ENCODE peak calls at places on chromosomes 16 and 17, in four cellular contexts. N is HFF-Myc, W is cardiac muscle cell, M is OCI-LY7. T is an unnamed sample.

GRCh38 chr17:2084129-2084765 is 29.3 kb downstream of the HIC1 start:
- DNase-seq in W (no peak), M (no peak), N (peak; percentile 59), T (no peak)

GRCh38 chr16:68563631-68564366 is 24.7 kb downstream of the ZFP90 start:
- DNase-seq in N (no peak), M (no peak), W (no peak), T (no peak)

GRCh38 chr17:8965394-8966168 is at the start of gene PIK3R5:
- DNase-seq in N (no peak), W (peak; percentile 19), M (peak; percentile 77), T (no peak)

GRCh38 chr17:74686761-74687160 is 26.0 kb downstream of the CD300LF start:
- DNase-seq in W (no peak), M (peak; percentile 39), N (no peak), T (no peak)

GRCh38 chr17:43945074-43945824 is 3.0 kb upstream of the PPY start:
- DNase-seq in W (no peak), M (no peak), N (no peak), T (no peak)

GRCh38 chr16:19179890-19180490 is 11.9 kb downstream of the SYT17 start:
- DNase-seq in M (peak; percentile 63), N (no peak), W (peak; percentile 54), T (no peak)

GRCh38 chr16:23949630-23950290 is 114.0 kb downstream of the PRKCB start:
- DNase-seq in N (no peak), M (peak; percentile 59), W (no peak), T (no peak)

GRCh38 chr16:64051826-64052225 is 1070.0 kb downstream of the CDH11 start:
- DNase-seq in W (peak; percentile 47), N (peak; percentile 1), M (peak; percentile 31), T (no peak)

GRCh38 chr16:83705856-83706255 is 101.9 kb upstream of the HSBP1 start:
- DNase-seq in M (no peak), W (no peak), N (no peak), T (no peak)

GRCh38 chr17:1785925-1786324 is 24.1 kb downstream of the SERPINF1 start:
- DNase-seq in N (no peak), W (no peak), M (no peak), T (no peak)

GRCh38 chr17:1455291-1455747 is 713 bp downstream of the CRK start:
- DNase-seq in N (peak; percentile 46), W (peak; percentile 78), M (peak; percentile 64), T (no peak)

GRCh38 chr16:1428511-1428910 is 2.4 kb upstream of the PERCC1 start:
- DNase-seq in N (no peak), M (peak; percentile 49), W (no peak), T (no peak)

GRCh38 chr16:714558-715447 is at the start of gene METRN:
- DNase-seq in N (no peak), W (peak; percentile 96), M (peak; percentile 89), T (peak; percentile 53)

GRCh38 chr16:23967018-23967417 is 131.2 kb downstream of the PRKCB start:
- DNase-seq in N (no peak), M (no peak), W (no peak), T (no peak)

GRCh38 chr17:17548044-17548443 is 43.5 kb downstream of the PEMT start:
- DNase-seq in M (no peak), W (no peak), N (no peak), T (no peak)

GRCh38 chr16:47638175-47638574 is 177.0 kb downstream of the PHKB start:
- DNase-seq in N (no peak), W (no peak), M (no peak), T (no peak)

GRCh38 chr17:56897646-56898424 is 16.0 kb downstream of the TRIM25 start:
- DNase-seq in W (no peak), N (no peak), M (peak; percentile 39), T (no peak)

GRCh38 chr17:16319969-16320368 is 33.3 kb downstream of the CENPV start:
- DNase-seq in N (no peak), W (no peak), M (no peak), T (no peak)

GRCh38 chr17:40500190-40500589 is 1.2 kb downstream of the TNS4 start:
- DNase-seq in N (no peak), W (no peak), M (no peak), T (no peak)

GRCh38 chr17:4856271-4856936 is 23.3 kb downstream of the MINK1 start:
- DNase-seq in N (no peak), W (no peak), M (no peak), T (no peak)

GRCh38 chr16:31107465-31107867 is 720 bp upstream of the BCKDK start:
- DNase-seq in M (peak; percentile 25), N (no peak), W (no peak), T (no peak)

GRCh38 chr17:27339836-27340550 is 46.1 kb downstream of the WSB1 start:
- DNase-seq in W (no peak), N (no peak), M (no peak), T (no peak)

GRCh38 chr16:84156342-84156784 is 11.3 kb downstream of the DNAAF1 start:
- DNase-seq in M (no peak), W (no peak), N (no peak), T (no peak)

GRCh38 chr17:42281571-42282096 is 5.4 kb upstream of the STAT5B start:
- DNase-seq in M (no peak), N (no peak), W (no peak), T (no peak)

GRCh38 chr17:73010414-73010813 is 82.1 kb downstream of the SLC39A11 start:
- DNase-seq in M (no peak), N (no peak), W (no peak), T (no peak)

GRCh38 chr16:73418051-73418450 is 370.1 kb upstream of the ZFHX3 start:
- DNase-seq in W (no peak), M (no peak), N (no peak), T (no peak)

GRCh38 chr17:78883533-78884131 is 19.4 kb downstream of the CEP295NL start:
- DNase-seq in W (peak; percentile 60), M (no peak), N (peak; percentile 83), T (peak; percentile 93)

GRCh38 chr16:2983706-2984136 is 3.5 kb upstream of the PKMYT1 start:
- DNase-seq in W (peak; percentile 82), M (peak; percentile 76), N (no peak), T (no peak)
- H3K4me3 ChIP-seq in W (no peak overlapping the region), M (peak overlapping the region; percentile 54), N (no peak overlapping the region), T (peak overlapping the region; percentile 20)

GRCh38 chr17:66711936-66712335 is 123.0 kb upstream of the CACNG5 start:
- DNase-seq in N (no peak), W (peak; percentile 10), M (no peak), T (no peak)
- H3K4me3 ChIP-seq in N (no peak overlapping the region), W (no peak overlapping the region), M (no peak overlapping the region), T (no peak overlapping the region)

GRCh38 chr16:69890114-69890890 is 60.8 kb upstream of the CLEC18A start:
- DNase-seq in N (peak; percentile 59), M (no peak), W (peak; percentile 65), T (peak; percentile 41)
- H3K4me3 ChIP-seq in N (no peak overlapping the region), M (no peak overlapping the region), W (no peak overlapping the region), T (no peak overlapping the region)

GRCh38 chr17:45313419-45313771 is 3.4 kb downstream of the MAP3K14 start:
- DNase-seq in N (no peak), W (no peak), M (no peak), T (no peak)

GRCh38 chr17:45312477-45313418 is 4.1 kb downstream of the MAP3K14 start:
- DNase-seq in M (no peak), N (no peak), W (no peak), T (no peak)

GRCh38 chr17:45315583-45316270 is 1.1 kb downstream of the MAP3K14 start:
- DNase-seq in N (no peak), W (no peak), M (peak; percentile 47), T (no peak)

GRCh38 chr17:45314761-45315549 is 1.9 kb downstream of the MAP3K14 start:
- DNase-seq in M (peak; percentile 71), N (no peak), W (no peak), T (no peak)

GRCh38 chr17:45313927-45314760 is 2.7 kb downstream of the MAP3K14 start:
- DNase-seq in N (no peak), M (peak; percentile 53), W (no peak), T (no peak)
- H3K4me3 ChIP-seq in N (peak overlapping the region; percentile 83), M (peak overlapping the region; percentile 84), W (no peak overlapping the region), T (peak overlapping the region; percentile 93)

DNA sequence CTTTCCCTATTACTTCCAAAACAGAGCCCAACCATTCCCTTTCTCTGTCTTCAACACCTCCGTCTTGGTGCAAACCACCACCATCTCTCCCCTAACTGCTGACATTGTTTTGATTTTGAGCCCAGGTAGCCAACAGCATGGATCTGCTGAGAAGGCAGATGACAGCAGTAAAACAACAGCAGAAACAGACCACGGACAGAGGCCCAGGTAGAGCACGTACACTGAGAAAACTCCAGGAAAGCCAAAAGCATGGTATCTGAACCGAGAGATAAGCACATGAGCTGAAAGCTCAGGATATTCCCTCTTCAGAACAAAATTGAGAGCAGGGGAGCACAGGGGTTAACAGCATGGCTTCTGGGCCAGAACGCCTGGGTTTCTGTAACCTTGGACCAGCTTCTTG is 18.9 kb upstream of the MAP3K14 start:
- DNase-seq in W (no peak), M (no peak), N (no peak), T (no peak)
- H3K4me3 ChIP-seq in W (no peak overlapping the region), M (no peak overlapping the region), N (no peak overlapping the region), T (no peak overlapping the region)

DNA sequence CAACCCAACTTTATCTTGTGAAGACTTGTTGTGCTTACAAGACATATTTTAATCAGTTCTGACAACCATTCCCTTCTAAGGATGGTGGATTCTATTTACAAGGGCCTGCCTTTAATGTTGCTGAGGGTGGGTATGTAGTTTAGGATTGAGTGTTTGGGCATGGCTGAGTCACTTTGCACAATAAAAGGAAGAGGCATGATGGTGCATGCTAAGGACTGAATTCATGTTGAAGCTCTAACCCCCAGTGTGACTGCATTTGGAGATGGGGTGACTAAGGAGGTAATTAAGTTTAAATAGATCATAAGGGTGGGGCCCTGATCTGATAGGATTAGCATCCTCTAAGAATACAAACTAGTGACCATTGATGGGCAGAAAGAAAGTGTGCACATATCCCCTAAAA is 196.1 kb upstream of the HS3ST3A1 start:
- DNase-seq in N (no peak), W (no peak), M (no peak), T (no peak)
- H3K4me3 ChIP-seq in N (no peak overlapping the region), W (no peak overlapping the region), M (no peak overlapping the region), T (no peak overlapping the region)

GRCh38 chr16:67108931-67109406 is 772 bp upstream of the PHAF1 start:
- DNase-seq in W (no peak), N (no peak), M (no peak), T (no peak)
- H3K4me3 ChIP-seq in W (peak overlapping the region; percentile 86), N (peak overlapping the region; percentile 99), M (peak overlapping the region; percentile 90), T (peak overlapping the region; percentile 99)

T was measured in skeletal muscle cell.